ENCODE peak calls at places on chromosomes 3 and 15, in seven cellular contexts. One of them, this sample, is unnamed.
A peak's percentile ranks its signal among the peaks of the same experiment; 100 is the strongest.

GRCh38 chr15:74906193-74906449 is 530 bp downstream of the FAM219B start:
- DNase-seq in HepG2: no peak
- DNase-seq in H1: peak; percentile 63
- DNase-seq in K562: no peak
- DNase-seq in GM12891: no peak
- DNase-seq in SK-N-SH: no peak
- DNase-seq in GM12892: no peak
- DNase-seq in this sample: no peak

GRCh38 chr3:185927501-185928200 is 10.2 kb downstream of the TRA2B start:
- DNase-seq in HepG2: peak; percentile 46
- DNase-seq in H1: no peak
- DNase-seq in K562: no peak
- DNase-seq in GM12891: no peak
- DNase-seq in SK-N-SH: no peak
- DNase-seq in GM12892: no peak
- DNase-seq in this sample: no peak

GRCh38 chr15:36601497-36601932 is 22.1 kb downstream of the CDIN1 start:
- DNase-seq in HepG2: no peak
- DNase-seq in H1: no peak
- DNase-seq in K562: no peak
- DNase-seq in GM12891: no peak
- DNase-seq in SK-N-SH: no peak
- DNase-seq in GM12892: no peak
- DNase-seq in this sample: no peak

GRCh38 chr3:133991637-133992036 is 38.1 kb downstream of the SLCO2A1 start:
- DNase-seq in HepG2: no peak
- DNase-seq in H1: no peak
- DNase-seq in K562: no peak
- DNase-seq in GM12891: no peak
- DNase-seq in SK-N-SH: no peak
- DNase-seq in GM12892: no peak
- DNase-seq in this sample: no peak

GRCh38 chr3:123194552-123194951 is 7.2 kb upstream of the SEC22A start:
- DNase-seq in HepG2: peak; percentile 38
- DNase-seq in H1: peak; percentile 78
- DNase-seq in K562: peak; percentile 52
- DNase-seq in GM12891: no peak
- DNase-seq in SK-N-SH: peak; percentile 26
- DNase-seq in GM12892: no peak
- DNase-seq in this sample: no peak

GRCh38 chr3:72675243-72675642 is 173.0 kb downstream of the SHQ1 start:
- DNase-seq in HepG2: no peak
- DNase-seq in H1: no peak
- DNase-seq in K562: no peak
- DNase-seq in GM12891: no peak
- DNase-seq in SK-N-SH: no peak
- DNase-seq in GM12892: no peak
- DNase-seq in this sample: no peak

GRCh38 chr3:195366200-195366910 is 76.5 kb downstream of the ACAP2 start:
- DNase-seq in HepG2: no peak
- DNase-seq in H1: no peak
- DNase-seq in K562: no peak
- DNase-seq in GM12891: no peak
- DNase-seq in SK-N-SH: no peak
- DNase-seq in GM12892: no peak
- DNase-seq in this sample: no peak

GRCh38 chr15:80999623-81000036 is 1.1 kb upstream of the TLNRD1 start:
- DNase-seq in HepG2: no peak
- DNase-seq in H1: no peak
- DNase-seq in K562: peak; percentile 54
- DNase-seq in GM12891: no peak
- DNase-seq in SK-N-SH: no peak
- DNase-seq in GM12892: peak; percentile 48
- DNase-seq in this sample: no peak

GRCh38 chr15:83764201-83764839 is 110.4 kb downstream of the ADAMTSL3 start:
- DNase-seq in HepG2: no peak
- DNase-seq in H1: no peak
- DNase-seq in K562: no peak
- DNase-seq in GM12891: no peak
- DNase-seq in SK-N-SH: no peak
- DNase-seq in GM12892: no peak
- DNase-seq in this sample: no peak

GRCh38 chr15:79243723-79244122 is 38.8 kb upstream of the ANKRD34C start:
- DNase-seq in HepG2: no peak
- DNase-seq in H1: no peak
- DNase-seq in K562: no peak
- DNase-seq in GM12891: no peak
- DNase-seq in SK-N-SH: no peak
- DNase-seq in GM12892: no peak
- DNase-seq in this sample: no peak

GRCh38 chr15:87322845-87323244 is 933.7 kb downstream of the NTRK3 start:
- DNase-seq in HepG2: no peak
- DNase-seq in H1: no peak
- DNase-seq in K562: no peak
- DNase-seq in GM12891: no peak
- DNase-seq in SK-N-SH: no peak
- DNase-seq in GM12892: no peak
- DNase-seq in this sample: no peak

GRCh38 chr3:190491533-190492054 is 22.3 kb upstream of the IL1RAP start:
- DNase-seq in HepG2: no peak
- DNase-seq in H1: no peak
- DNase-seq in K562: no peak
- DNase-seq in GM12891: no peak
- DNase-seq in SK-N-SH: no peak
- DNase-seq in GM12892: no peak
- DNase-seq in this sample: no peak

GRCh38 chr15:59170295-59170881 is 36.3 kb upstream of the LDHAL6B start:
- DNase-seq in HepG2: peak; percentile 16
- DNase-seq in H1: no peak
- DNase-seq in K562: no peak
- DNase-seq in GM12891: no peak
- DNase-seq in SK-N-SH: peak; percentile 63
- DNase-seq in GM12892: no peak
- DNase-seq in this sample: no peak

GRCh38 chr3:196537319-196537984 is 22.3 kb upstream of the SMCO1 start:
- DNase-seq in HepG2: no peak
- DNase-seq in H1: peak; percentile 83
- DNase-seq in K562: peak; percentile 40
- DNase-seq in GM12891: no peak
- DNase-seq in SK-N-SH: peak; percentile 56
- DNase-seq in GM12892: peak; percentile 21
- DNase-seq in this sample: no peak

GRCh38 chr15:61216519-61216918 is 12.6 kb downstream of the RORA start:
- DNase-seq in HepG2: no peak
- DNase-seq in H1: peak; percentile 57
- DNase-seq in K562: no peak
- DNase-seq in GM12891: no peak
- DNase-seq in SK-N-SH: no peak
- DNase-seq in GM12892: no peak
- DNase-seq in this sample: no peak

GRCh38 chr3:110389005-110389404 is 682.6 kb upstream of the NECTIN3 start:
- DNase-seq in HepG2: no peak
- DNase-seq in H1: no peak
- DNase-seq in K562: no peak
- DNase-seq in GM12891: no peak
- DNase-seq in SK-N-SH: no peak
- DNase-seq in GM12892: no peak
- DNase-seq in this sample: no peak

GRCh38 chr3:124879395-124879723 is 7.8 kb downstream of the ITGB5 start:
- DNase-seq in HepG2: no peak
- DNase-seq in H1: no peak
- DNase-seq in K562: no peak
- DNase-seq in GM12891: no peak
- DNase-seq in SK-N-SH: no peak
- DNase-seq in GM12892: no peak
- DNase-seq in this sample: no peak

GRCh38 chr3:43087249-43087776 is 18.6 kb downstream of the POMGNT2 start:
- DNase-seq in HepG2: no peak
- DNase-seq in H1: no peak
- DNase-seq in K562: no peak
- DNase-seq in GM12891: no peak
- DNase-seq in SK-N-SH: no peak
- DNase-seq in GM12892: no peak
- DNase-seq in this sample: no peak

GRCh38 chr15:63986751-63987341 is 59.4 kb downstream of the DAPK2 start:
- DNase-seq in HepG2: no peak
- DNase-seq in H1: no peak
- DNase-seq in K562: no peak
- DNase-seq in GM12891: no peak
- DNase-seq in SK-N-SH: no peak
- DNase-seq in GM12892: peak; percentile 42
- DNase-seq in this sample: peak; percentile 96

GRCh38 chr15:58498821-58499580 is 67.2 kb downstream of the LIPC start:
- DNase-seq in HepG2: no peak
- DNase-seq in H1: no peak
- DNase-seq in K562: no peak
- DNase-seq in GM12891: no peak
- DNase-seq in SK-N-SH: no peak
- DNase-seq in GM12892: no peak
- DNase-seq in this sample: no peak

GRCh38 chr15:64566102-64566501 is 105.7 kb downstream of the ZNF609 start:
- DNase-seq in HepG2: no peak
- DNase-seq in H1: no peak
- DNase-seq in K562: no peak
- DNase-seq in GM12891: no peak
- DNase-seq in SK-N-SH: no peak
- DNase-seq in GM12892: no peak
- DNase-seq in this sample: no peak

GRCh38 chr3:193228206-193228605 is 12.8 kb upstream of the PLAAT1 start:
- DNase-seq in HepG2: no peak
- DNase-seq in H1: no peak
- DNase-seq in K562: no peak
- DNase-seq in GM12891: no peak
- DNase-seq in SK-N-SH: no peak
- DNase-seq in GM12892: no peak
- DNase-seq in this sample: no peak

GRCh38 chr3:195197764-195198423 is 73.1 kb downstream of the XXYLT1 start:
- DNase-seq in HepG2: no peak
- DNase-seq in H1: no peak
- DNase-seq in K562: no peak
- DNase-seq in GM12891: no peak
- DNase-seq in SK-N-SH: no peak
- DNase-seq in GM12892: no peak
- DNase-seq in this sample: no peak

GRCh38 chr15:78234515-78235040 is at the start of gene ACSBG1:
- DNase-seq in HepG2: no peak
- DNase-seq in H1: no peak
- DNase-seq in K562: no peak
- DNase-seq in GM12891: no peak
- DNase-seq in SK-N-SH: no peak
- DNase-seq in GM12892: no peak
- DNase-seq in this sample: no peak
- TF ChIP-seq TAF1 in HepG2: no peak
- TF ChIP-seq TAF1 in H1: no peak
- TF ChIP-seq TAF1 in K562: no peak
- TF ChIP-seq TAF1 in GM12891: no peak
- TF ChIP-seq TAF1 in SK-N-SH: no peak
- TF ChIP-seq TAF1 in GM12892: no peak
- TF ChIP-seq TAF1 in this sample: no peak

DNA sequence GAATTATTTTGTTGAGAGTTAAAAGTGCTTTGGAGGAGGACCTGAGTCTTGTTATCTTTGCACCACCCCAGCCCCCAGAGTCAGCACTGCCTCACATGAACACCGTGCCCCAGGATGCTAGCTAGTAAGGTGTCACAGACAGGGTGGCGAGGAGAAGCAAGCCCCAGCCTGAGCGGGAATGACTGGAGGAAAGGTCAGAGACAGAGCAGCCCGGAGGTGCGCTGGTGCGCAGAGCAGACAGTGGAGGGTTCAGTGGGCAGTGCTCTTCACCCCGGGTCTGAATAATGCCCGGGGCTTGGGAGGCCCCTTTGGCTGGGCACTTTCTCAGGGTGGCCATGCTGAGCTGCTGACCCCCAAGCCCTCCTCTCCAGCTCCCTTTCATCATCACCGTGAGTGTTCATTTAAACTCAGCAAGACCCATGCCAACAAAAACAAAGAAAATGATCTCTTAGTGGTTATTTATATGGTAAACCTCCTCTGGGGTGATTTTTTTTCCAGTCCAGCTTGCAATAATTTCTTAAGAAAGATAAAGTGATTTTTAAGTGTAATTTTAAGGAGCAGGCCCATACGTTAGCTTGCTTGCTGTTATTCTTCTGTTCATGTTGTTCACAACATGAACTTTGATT is 110.7 kb downstream of the VGLL4 start:
- DNase-seq in HepG2: no peak
- DNase-seq in H1: no peak
- DNase-seq in K562: no peak
- DNase-seq in GM12891: no peak
- DNase-seq in SK-N-SH: no peak
- DNase-seq in GM12892: no peak
- DNase-seq in this sample: no peak
- TF ChIP-seq TAF1 in HepG2: no peak
- TF ChIP-seq TAF1 in H1: no peak
- TF ChIP-seq TAF1 in K562: no peak
- TF ChIP-seq TAF1 in GM12891: no peak
- TF ChIP-seq TAF1 in SK-N-SH: no peak
- TF ChIP-seq TAF1 in GM12892: no peak
- TF ChIP-seq TAF1 in this sample: no peak

DNA sequence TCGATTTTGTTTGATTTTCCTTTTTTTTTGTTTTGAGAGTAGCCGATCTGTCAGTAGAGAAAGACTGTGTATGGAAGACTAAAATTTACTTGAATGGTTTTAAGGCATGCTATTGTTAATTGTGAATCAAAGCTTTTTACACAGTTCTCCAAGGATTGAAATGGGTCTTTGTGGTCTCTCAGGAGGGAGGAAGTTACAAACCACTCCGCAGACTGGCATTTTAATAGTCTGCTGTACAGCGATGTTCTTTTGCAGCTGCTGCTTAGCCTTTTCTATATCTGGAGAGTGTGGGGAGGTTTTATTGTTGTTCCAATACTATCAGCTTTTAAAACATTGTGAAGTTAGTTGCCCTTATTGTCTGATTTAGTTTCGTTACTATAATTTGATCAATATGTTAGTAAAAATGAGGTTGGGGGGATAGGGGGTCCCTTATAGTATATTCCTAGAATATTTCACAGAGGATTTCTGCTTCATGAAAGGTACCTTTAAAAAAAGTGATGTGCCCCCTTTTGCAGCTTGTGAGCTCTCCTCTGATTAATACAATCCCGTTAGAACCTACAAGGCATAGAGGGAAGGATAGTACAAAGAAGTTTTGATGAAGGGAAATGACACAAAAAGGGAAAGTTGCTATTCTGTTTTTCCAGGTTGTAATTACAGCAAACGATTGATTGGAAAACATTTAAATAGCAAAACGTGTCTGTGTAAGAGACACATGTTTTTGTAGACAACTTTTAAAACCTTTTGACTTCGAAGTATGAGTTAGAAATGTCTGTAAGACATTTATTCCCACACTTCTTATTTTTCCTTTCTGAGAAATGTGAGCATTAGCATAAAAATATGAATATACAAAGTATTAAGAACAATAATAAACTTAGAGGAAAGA is 158.3 kb upstream of the CGNL1 start:
- DNase-seq in HepG2: no peak
- DNase-seq in H1: no peak
- DNase-seq in K562: no peak
- DNase-seq in GM12891: no peak
- DNase-seq in SK-N-SH: no peak
- DNase-seq in GM12892: no peak
- DNase-seq in this sample: no peak
- TF ChIP-seq TAF1 in HepG2: no peak
- TF ChIP-seq TAF1 in H1: no peak
- TF ChIP-seq TAF1 in K562: no peak
- TF ChIP-seq TAF1 in GM12891: no peak
- TF ChIP-seq TAF1 in SK-N-SH: no peak
- TF ChIP-seq TAF1 in GM12892: no peak
- TF ChIP-seq TAF1 in this sample: no peak

GRCh38 chr3:24923565-24923964 is 428.9 kb upstream of the THRB start:
- DNase-seq in HepG2: no peak
- DNase-seq in H1: no peak
- DNase-seq in K562: no peak
- DNase-seq in GM12891: no peak
- DNase-seq in SK-N-SH: no peak
- DNase-seq in GM12892: no peak
- DNase-seq in this sample: no peak
- TF ChIP-seq TAF1 in HepG2: no peak
- TF ChIP-seq TAF1 in H1: no peak
- TF ChIP-seq TAF1 in K562: no peak
- TF ChIP-seq TAF1 in GM12891: no peak
- TF ChIP-seq TAF1 in SK-N-SH: no peak
- TF ChIP-seq TAF1 in GM12892: no peak
- TF ChIP-seq TAF1 in this sample: no peak

This sample was measured in GM12878.